ENCODE peak calls at places on chromosomes 6 and 20, in nine cellular contexts. One of them, this sample, is unnamed.

GRCh38 chr6:112831022-112831421 is 483.9 kb downstream of the RFPL4B start:
- DNase-seq in fibroblast of mammary gland: no peak
- DNase-seq in activated B cell treated with CpG ODN at 0.5 μM for 24 hours: no peak
- DNase-seq in Daoy: no peak
- DNase-seq in endodermal cell: no peak
- DNase-seq in GM23338: no peak
- DNase-seq in activated T-cell treated with anti-CD3 and anti-CD28 coated beads for 24 hours: no peak
- DNase-seq in nucleus accumbens: no peak
- DNase-seq in A172: peak; percentile 13
- DNase-seq in this sample: no peak

GRCh38 chr20:16712541-16712947 is 17.3 kb upstream of the SNRPB2 start:
- DNase-seq in endodermal cell: no peak
- DNase-seq in Daoy: no peak
- DNase-seq in nucleus accumbens: no peak
- DNase-seq in activated B cell treated with CpG ODN at 0.5 μM for 24 hours: no peak
- DNase-seq in activated T-cell treated with anti-CD3 and anti-CD28 coated beads for 24 hours: no peak
- DNase-seq in GM23338: no peak
- DNase-seq in fibroblast of mammary gland: no peak
- DNase-seq in A172: no peak
- DNase-seq in this sample: no peak

GRCh38 chr6:132404736-132405135 is 3.5 kb upstream of the MOXD1 start:
- DNase-seq in endodermal cell: no peak
- DNase-seq in activated T-cell treated with anti-CD3 and anti-CD28 coated beads for 24 hours: no peak
- DNase-seq in GM23338: peak; percentile 38
- DNase-seq in Daoy: no peak
- DNase-seq in fibroblast of mammary gland: peak; percentile 49
- DNase-seq in nucleus accumbens: no peak
- DNase-seq in activated B cell treated with CpG ODN at 0.5 μM for 24 hours: no peak
- DNase-seq in A172: peak; percentile 9
- DNase-seq in this sample: no peak

GRCh38 chr20:44034965-44035635 is 120.4 kb downstream of the TOX2 start:
- DNase-seq in A172: no peak
- DNase-seq in GM23338: no peak
- DNase-seq in nucleus accumbens: no peak
- DNase-seq in endodermal cell: no peak
- DNase-seq in activated T-cell treated with anti-CD3 and anti-CD28 coated beads for 24 hours: no peak
- DNase-seq in activated B cell treated with CpG ODN at 0.5 μM for 24 hours: no peak
- DNase-seq in fibroblast of mammary gland: no peak
- DNase-seq in Daoy: no peak
- DNase-seq in this sample: no peak

GRCh38 chr6:82013561-82014275 is 233.8 kb downstream of the IBTK start:
- DNase-seq in nucleus accumbens: no peak
- DNase-seq in fibroblast of mammary gland: peak; percentile 92
- DNase-seq in activated B cell treated with CpG ODN at 0.5 μM for 24 hours: no peak
- DNase-seq in activated T-cell treated with anti-CD3 and anti-CD28 coated beads for 24 hours: no peak
- DNase-seq in endodermal cell: no peak
- DNase-seq in GM23338: no peak
- DNase-seq in Daoy: peak; percentile 73
- DNase-seq in A172: peak; percentile 28
- DNase-seq in this sample: no peak

GRCh38 chr20:42191140-42191860 is 573.1 kb upstream of the CHD6 start:
- DNase-seq in endodermal cell: peak; percentile 63
- DNase-seq in fibroblast of mammary gland: no peak
- DNase-seq in GM23338: no peak
- DNase-seq in A172: no peak
- DNase-seq in activated B cell treated with CpG ODN at 0.5 μM for 24 hours: no peak
- DNase-seq in Daoy: no peak
- DNase-seq in activated T-cell treated with anti-CD3 and anti-CD28 coated beads for 24 hours: no peak
- DNase-seq in nucleus accumbens: no peak
- DNase-seq in this sample: no peak

GRCh38 chr6:53250761-53251672 is 97.7 kb downstream of the ELOVL5 start:
- DNase-seq in GM23338: no peak
- DNase-seq in activated T-cell treated with anti-CD3 and anti-CD28 coated beads for 24 hours: no peak
- DNase-seq in endodermal cell: no peak
- DNase-seq in Daoy: no peak
- DNase-seq in nucleus accumbens: no peak
- DNase-seq in fibroblast of mammary gland: peak; percentile 62
- DNase-seq in A172: no peak
- DNase-seq in activated B cell treated with CpG ODN at 0.5 μM for 24 hours: no peak
- DNase-seq in this sample: no peak

GRCh38 chr6:24991748-24992467 is 56.1 kb upstream of the RIPOR2 start:
- DNase-seq in A172: peak; percentile 52
- DNase-seq in activated T-cell treated with anti-CD3 and anti-CD28 coated beads for 24 hours: peak; percentile 64
- DNase-seq in endodermal cell: peak; percentile 82
- DNase-seq in GM23338: peak; percentile 84
- DNase-seq in activated B cell treated with CpG ODN at 0.5 μM for 24 hours: peak; percentile 25
- DNase-seq in fibroblast of mammary gland: peak; percentile 71
- DNase-seq in nucleus accumbens: no peak
- DNase-seq in Daoy: peak; percentile 55
- DNase-seq in this sample: peak; percentile 3

GRCh38 chr20:37108676-37109075 is 12.9 kb upstream of the RBL1 start:
- DNase-seq in Daoy: no peak
- DNase-seq in nucleus accumbens: no peak
- DNase-seq in activated T-cell treated with anti-CD3 and anti-CD28 coated beads for 24 hours: no peak
- DNase-seq in A172: no peak
- DNase-seq in fibroblast of mammary gland: no peak
- DNase-seq in GM23338: no peak
- DNase-seq in activated B cell treated with CpG ODN at 0.5 μM for 24 hours: no peak
- DNase-seq in endodermal cell: no peak
- DNase-seq in this sample: no peak

GRCh38 chr6:116764961-116765841 is at the start of gene FAM162B:
- DNase-seq in GM23338: peak; percentile 75
- DNase-seq in endodermal cell: peak; percentile 85
- DNase-seq in A172: no peak
- DNase-seq in nucleus accumbens: no peak
- DNase-seq in activated B cell treated with CpG ODN at 0.5 μM for 24 hours: no peak
- DNase-seq in Daoy: peak; percentile 48
- DNase-seq in fibroblast of mammary gland: peak; percentile 25
- DNase-seq in activated T-cell treated with anti-CD3 and anti-CD28 coated beads for 24 hours: no peak
- DNase-seq in this sample: no peak

GRCh38 chr20:51906049-51906448 is 103.7 kb upstream of the SALL4 start:
- DNase-seq in GM23338: no peak
- DNase-seq in A172: no peak
- DNase-seq in fibroblast of mammary gland: no peak
- DNase-seq in activated B cell treated with CpG ODN at 0.5 μM for 24 hours: no peak
- DNase-seq in nucleus accumbens: no peak
- DNase-seq in Daoy: no peak
- DNase-seq in endodermal cell: no peak
- DNase-seq in activated T-cell treated with anti-CD3 and anti-CD28 coated beads for 24 hours: no peak
- DNase-seq in this sample: no peak

GRCh38 chr6:19231878-19232519 is 605.2 kb upstream of the ID4 start:
- DNase-seq in activated B cell treated with CpG ODN at 0.5 μM for 24 hours: no peak
- DNase-seq in fibroblast of mammary gland: no peak
- DNase-seq in GM23338: no peak
- DNase-seq in nucleus accumbens: no peak
- DNase-seq in A172: no peak
- DNase-seq in activated T-cell treated with anti-CD3 and anti-CD28 coated beads for 24 hours: no peak
- DNase-seq in Daoy: no peak
- DNase-seq in endodermal cell: no peak
- DNase-seq in this sample: peak; percentile 34

GRCh38 chr6:112144145-112144926 is 56.9 kb downstream of the FAM229B start:
- DNase-seq in endodermal cell: no peak
- DNase-seq in GM23338: no peak
- DNase-seq in activated B cell treated with CpG ODN at 0.5 μM for 24 hours: no peak
- DNase-seq in A172: no peak
- DNase-seq in fibroblast of mammary gland: peak; percentile 77
- DNase-seq in Daoy: no peak
- DNase-seq in activated T-cell treated with anti-CD3 and anti-CD28 coated beads for 24 hours: no peak
- DNase-seq in nucleus accumbens: no peak
- DNase-seq in this sample: no peak

GRCh38 chr6:21098134-21098533 is 495.4 kb upstream of the SOX4 start:
- DNase-seq in Daoy: no peak
- DNase-seq in activated B cell treated with CpG ODN at 0.5 μM for 24 hours: no peak
- DNase-seq in endodermal cell: no peak
- DNase-seq in GM23338: peak; percentile 53
- DNase-seq in nucleus accumbens: no peak
- DNase-seq in A172: no peak
- DNase-seq in fibroblast of mammary gland: no peak
- DNase-seq in activated T-cell treated with anti-CD3 and anti-CD28 coated beads for 24 hours: no peak
- DNase-seq in this sample: no peak

GRCh38 chr20:18164356-18164755 is 26.7 kb downstream of the KAT14 start:
- DNase-seq in A172: no peak
- DNase-seq in GM23338: no peak
- DNase-seq in activated T-cell treated with anti-CD3 and anti-CD28 coated beads for 24 hours: no peak
- DNase-seq in nucleus accumbens: no peak
- DNase-seq in endodermal cell: no peak
- DNase-seq in fibroblast of mammary gland: peak; percentile 23
- DNase-seq in activated B cell treated with CpG ODN at 0.5 μM for 24 hours: no peak
- DNase-seq in Daoy: peak; percentile 57
- DNase-seq in this sample: no peak

GRCh38 chr20:34541264-34541901 is 17.1 kb upstream of the MAP1LC3A start:
- DNase-seq in activated T-cell treated with anti-CD3 and anti-CD28 coated beads for 24 hours: no peak
- DNase-seq in nucleus accumbens: no peak
- DNase-seq in endodermal cell: no peak
- DNase-seq in A172: no peak
- DNase-seq in GM23338: no peak
- DNase-seq in activated B cell treated with CpG ODN at 0.5 μM for 24 hours: no peak
- DNase-seq in Daoy: no peak
- DNase-seq in fibroblast of mammary gland: no peak
- DNase-seq in this sample: no peak